ENCODE peak calls at places on chromosome 13, in eight cellular contexts. V is fibroblast of mammary gland; E is CD8-positive, alpha-beta T cell; Y is sigmoid colon; F is tibial artery; J is H1; R is endothelial cell; N is suprapubic skin. A is an unnamed sample.

GRCh38 chr13:90838561-90838960 is 508.9 kb upstream of the MIR17HG start:
- DNase-seq in V (no peak), R (no peak), E (no peak), Y (no peak), F (no peak), J (no peak), N (no peak), A (no peak)

GRCh38 chr13:21595546-21595822 is 8.5 kb downstream of the MICU2 start:
- DNase-seq in Y (no peak), N (no peak), V (no peak), F (no peak), R (no peak), J (no peak), E (no peak), A (no peak)

GRCh38 chr13:110646442-110647364 is 31.4 kb downstream of the NAXD start:
- DNase-seq in N (peak), E (no peak), F (no peak), R (no peak), V (no peak), J (no peak), Y (peak), A (no peak)

GRCh38 chr13:33322965-33323668 is 37.6 kb upstream of the STARD13 start:
- DNase-seq in N (no peak), J (no peak), F (no peak), Y (no peak), V (no peak), R (no peak), E (no peak), A (no peak)

GRCh38 chr13:91702411-91702810 is 304.0 kb downstream of the GPC5 start:
- DNase-seq in V (no peak), F (no peak), R (no peak), Y (no peak), E (no peak), J (no peak), N (no peak), A (no peak)

GRCh38 chr13:37201081-37201480 is 95.6 kb upstream of the CSNK1A1L start:
- DNase-seq in V (no peak), R (no peak), J (no peak), E (no peak), F (no peak), Y (no peak), N (no peak), A (no peak)

GRCh38 chr13:84645196-84646071 is 763.2 kb upstream of the SLITRK1 start:
- DNase-seq in V (peak), E (no peak), Y (no peak), N (no peak), J (no peak), F (no peak), R (no peak), A (no peak)

GRCh38 chr13:96958286-96958891 is 35.9 kb downstream of the OXGR1 start:
- DNase-seq in V (peak), E (no peak), F (no peak), N (no peak), J (no peak), R (peak), Y (no peak), A (no peak)

GRCh38 chr13:105474983-105475382 is 1060.5 kb downstream of the EFNB2 start:
- DNase-seq in V (no peak), J (no peak), Y (no peak), R (no peak), E (no peak), F (no peak), N (no peak), A (no peak)

GRCh38 chr13:29573190-29573589 is 22.3 kb downstream of the SLC7A1 start:
- DNase-seq in Y (peak), F (peak), V (peak), E (no peak), R (no peak), N (no peak), J (no peak), A (no peak)

DNA sequence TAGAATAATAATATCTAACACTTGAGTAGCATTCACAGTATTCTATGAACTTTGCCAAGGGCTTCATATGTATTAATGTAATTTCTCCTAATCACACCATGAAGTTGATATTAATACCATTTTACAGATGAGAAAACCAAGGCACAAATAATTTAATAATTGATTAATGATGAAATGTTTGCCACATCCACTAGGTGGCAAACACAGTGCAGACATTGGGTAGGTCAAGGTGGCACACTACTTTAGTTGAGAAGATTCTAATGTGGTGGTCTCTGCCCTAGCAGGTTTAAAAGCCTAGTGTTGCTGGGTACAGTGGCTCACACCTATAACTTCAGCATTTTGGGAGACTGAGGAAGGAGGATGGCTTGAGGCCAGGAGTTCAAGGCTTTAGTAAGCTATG is 412.4 kb downstream of the SUCLA2 start:
- DNase-seq in E (no peak), N (no peak), Y (no peak), V (no peak), J (no peak), F (no peak), R (no peak), A (no peak)
- TF ChIP-seq CTCF in E (no peak), N (no peak), Y (no peak), V (peak), J (no peak), F (no peak), R (peak), A (peak)

GRCh38 chr13:52846567-52847321 is 1.7 kb downstream of the PCDH8 start:
- DNase-seq in E (no peak), R (peak), N (no peak), Y (no peak), F (peak), V (peak), J (peak), A (peak)
- TF ChIP-seq CTCF in E (no peak), R (no peak), N (peak), Y (no peak), F (peak), V (no peak), J (no peak), A (peak)

GRCh38 chr13:114144606-114145244 is 12.3 kb upstream of the RASA3 start:
- DNase-seq in N (no peak), E (no peak), R (no peak), F (no peak), V (no peak), J (no peak), Y (peak), A (no peak)

GRCh38 chr13:114145722-114146121 is 13.3 kb upstream of the RASA3 start:
- DNase-seq in Y (peak), E (no peak), V (no peak), N (peak), J (no peak), F (no peak), R (no peak), A (no peak)

GRCh38 chr13:114145256-114145655 is 12.8 kb upstream of the RASA3 start:
- DNase-seq in E (no peak), F (no peak), V (no peak), N (no peak), J (no peak), Y (peak), R (no peak), A (peak)

GRCh38 chr13:114146629-114147028 is 14.2 kb upstream of the RASA3 start:
- DNase-seq in E (no peak), V (no peak), R (peak), Y (no peak), N (no peak), F (no peak), J (peak), A (peak)

DNA sequence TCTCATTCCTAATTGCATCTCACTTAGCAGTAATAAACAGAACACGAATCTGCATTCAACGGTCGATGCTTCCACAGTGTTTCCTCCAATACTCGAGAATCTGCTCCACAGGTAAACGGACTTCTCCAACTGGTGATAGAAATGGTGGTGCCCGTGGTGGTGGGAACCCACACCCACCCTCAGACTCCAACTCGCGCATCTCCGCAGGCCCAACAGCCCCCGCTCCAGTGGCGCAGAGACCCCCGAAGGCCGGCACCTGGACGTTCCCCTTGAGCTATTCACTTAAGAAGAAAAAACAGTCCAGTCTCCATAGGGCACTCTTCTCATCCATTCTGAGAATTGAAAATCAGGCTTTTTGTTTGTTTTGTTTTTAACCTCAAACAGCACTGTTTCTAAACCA is 13.8 kb upstream of the RASA3 start:
- DNase-seq in N (no peak), F (no peak), V (no peak), E (no peak), J (no peak), Y (peak), R (no peak), A (no peak)
- TF ChIP-seq CTCF in N (no peak), F (no peak), V (no peak), E (no peak), J (no peak), Y (no peak), R (no peak), A (no peak)

DNA sequence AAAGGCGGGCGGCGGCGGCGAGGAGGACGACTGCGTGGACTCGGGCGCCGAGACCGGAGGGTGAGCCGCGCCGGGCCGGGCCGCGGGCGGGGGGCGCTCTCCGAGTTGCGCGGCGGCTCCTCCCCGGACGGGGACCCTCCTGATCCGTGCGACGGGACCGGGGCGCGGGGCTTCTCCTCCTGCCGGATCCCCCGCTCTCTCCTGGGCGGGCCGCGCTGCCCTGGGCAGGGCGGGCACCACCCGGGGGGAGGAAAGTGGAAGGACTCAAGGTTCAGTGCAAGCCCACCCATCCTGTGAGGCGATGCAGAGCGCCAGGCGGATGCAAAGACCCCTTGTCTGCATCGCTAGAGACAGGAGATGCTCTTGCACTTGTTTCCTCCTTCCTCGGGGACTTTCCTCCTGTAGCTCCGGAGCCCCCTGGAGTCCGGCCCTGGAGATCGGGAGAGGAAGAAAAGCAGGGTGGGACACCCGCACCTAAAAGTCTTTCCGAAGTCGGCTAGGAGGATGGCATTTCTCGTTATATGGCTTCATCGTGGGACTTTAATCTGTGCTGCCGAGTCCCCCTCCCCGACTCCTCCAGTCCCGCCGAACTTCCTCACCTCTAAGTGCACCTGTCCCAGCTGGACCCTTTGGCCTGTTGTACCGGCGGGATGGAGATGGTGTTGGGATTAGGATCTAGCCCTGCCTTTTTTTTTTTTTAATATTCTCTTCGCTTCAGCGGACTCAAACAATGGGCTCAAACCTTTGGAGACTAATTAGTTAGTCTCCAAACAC is 499 bp downstream of the FAM124A start:
- DNase-seq in V (no peak), F (no peak), N (no peak), E (no peak), Y (no peak), J (peak), R (peak), A (no peak)
- TF ChIP-seq CTCF in V (peak), F (no peak), N (no peak), E (no peak), Y (no peak), J (no peak), R (no peak), A (no peak)

GRCh38 chr13:44734204-44734707 is 158.1 kb upstream of the TSC22D1 start:
- DNase-seq in Y (no peak), J (no peak), R (no peak), E (no peak), N (no peak), V (peak), F (no peak), A (no peak)

GRCh38 chr13:44739539-44739938 is 163.4 kb upstream of the TSC22D1 start:
- DNase-seq in N (no peak), J (no peak), E (no peak), F (no peak), V (peak), R (no peak), Y (no peak), A (no peak)

GRCh38 chr13:44735806-44736205 is 159.7 kb upstream of the TSC22D1 start:
- DNase-seq in V (no peak), Y (no peak), E (no peak), F (no peak), N (no peak), J (no peak), R (no peak), A (no peak)

GRCh38 chr13:44738463-44738862 is 162.3 kb upstream of the TSC22D1 start:
- DNase-seq in V (no peak), N (no peak), R (no peak), E (no peak), F (no peak), Y (no peak), J (no peak), A (no peak)

GRCh38 chr13:44739120-44739519 is 163.0 kb upstream of the TSC22D1 start:
- DNase-seq in F (no peak), N (no peak), J (no peak), E (no peak), V (no peak), Y (no peak), R (no peak), A (no peak)
- TF ChIP-seq CTCF in F (no peak), N (no peak), J (no peak), E (no peak), V (peak), Y (no peak), R (peak), A (peak)

A was measured in glutamatergic neuron.